ENCODE peak calls at places on chromosome 15, in five cellular contexts. C, Z, H, E and J are unnamed samples.

GRCh38 chr15:46394463-46394862 is 759.6 kb downstream of the SQOR start:
- DNase-seq in Z (peak), C (no peak), H (no peak), E (no peak), J (no peak)

GRCh38 chr15:39434751-39435238 is 146.1 kb upstream of the THBS1 start:
- DNase-seq in Z (no peak), C (no peak), E (peak), H (no peak), J (no peak)

GRCh38 chr15:66885281-66885915 is 180.0 kb upstream of the SMAD3 start:
- DNase-seq in E (no peak), Z (no peak), C (no peak), H (no peak), J (no peak)

GRCh38 chr15:34721157-34721801 is 33.5 kb downstream of the GJD2 start:
- DNase-seq in Z (no peak), H (no peak), C (no peak), E (no peak), J (no peak)

GRCh38 chr15:60551781-60552161 is 72.8 kb upstream of the ICE2 start:
- DNase-seq in Z (no peak), C (no peak), E (no peak), H (no peak), J (peak)

GRCh38 chr15:93088200-93088980 is 621 bp downstream of the RGMA start:
- DNase-seq in H (peak), C (no peak), Z (peak), E (no peak), J (peak)

GRCh38 chr15:60795889-60796288 is 316.9 kb upstream of the ICE2 start:
- DNase-seq in E (no peak), H (no peak), Z (no peak), C (no peak), J (no peak)

GRCh38 chr15:80953953-80954778 is 35.5 kb downstream of the MESD start:
- DNase-seq in E (no peak), C (no peak), Z (no peak), H (no peak), J (peak)

GRCh38 chr15:99536422-99537033 is 29.3 kb upstream of the MEF2A start:
- DNase-seq in H (no peak), E (peak), C (no peak), Z (no peak), J (no peak)

GRCh38 chr15:70337292-70338186 is 239.8 kb upstream of the TLE3 start:
- DNase-seq in Z (no peak), H (no peak), E (no peak), C (no peak), J (no peak)

GRCh38 chr15:36479200-36479896 is 100.1 kb upstream of the CDIN1 start:
- DNase-seq in E (no peak), C (no peak), Z (no peak), H (no peak), J (no peak)

GRCh38 chr15:59020321-59020720 is 32.9 kb downstream of the RNF111 start:
- DNase-seq in E (no peak), Z (no peak), C (no peak), H (no peak), J (no peak)

GRCh38 chr15:52506549-52506948 is 22.1 kb downstream of the MYO5A start:
- DNase-seq in E (no peak), H (no peak), C (no peak), Z (no peak), J (no peak)

GRCh38 chr15:82809308-82810060 is at the start of gene WHAMM:
- DNase-seq in Z (peak), C (peak), H (peak), E (peak), J (peak)

GRCh38 chr15:77143191-77143590 is 72.3 kb upstream of the TSPAN3 start:
- DNase-seq in H (no peak), C (no peak), Z (no peak), E (no peak), J (no peak)

DNA sequence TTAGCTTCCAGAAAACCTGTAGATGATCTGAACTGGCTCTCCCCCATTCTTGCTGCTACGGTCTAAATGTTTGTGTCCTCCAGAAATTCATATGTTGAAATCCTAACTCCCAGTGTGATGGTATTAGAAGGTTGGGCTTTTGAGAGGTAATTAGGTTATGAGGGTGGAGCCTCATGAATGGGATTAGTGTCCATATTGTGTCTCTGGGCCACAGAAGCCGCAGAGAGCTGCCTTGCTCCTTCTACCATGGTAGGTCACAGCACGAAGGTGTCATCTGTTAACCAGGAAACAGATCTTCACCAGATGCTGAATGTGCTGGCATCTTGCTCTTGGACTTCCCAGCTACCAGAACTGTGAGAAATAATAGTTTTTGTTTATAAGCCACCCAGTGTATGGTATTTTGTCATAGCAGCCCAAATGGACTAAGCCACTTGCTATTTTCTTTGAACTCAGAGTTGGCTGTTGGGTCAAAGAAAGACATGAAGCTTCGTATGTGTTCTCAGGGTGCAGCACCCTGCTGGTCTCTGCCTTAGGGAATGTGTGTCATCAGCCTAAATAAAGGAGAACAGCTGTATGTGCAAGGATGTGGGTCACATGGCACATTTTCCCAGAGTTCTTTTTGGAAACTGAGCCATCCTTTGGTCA is 317.5 kb upstream of the SLCO3A1 start:
- DNase-seq in C (no peak), Z (no peak), H (no peak), E (no peak), J (peak)
- TF ChIP-seq MAX in C (no peak), Z (no peak), H (no peak), E (no peak), J (no peak)

DNA sequence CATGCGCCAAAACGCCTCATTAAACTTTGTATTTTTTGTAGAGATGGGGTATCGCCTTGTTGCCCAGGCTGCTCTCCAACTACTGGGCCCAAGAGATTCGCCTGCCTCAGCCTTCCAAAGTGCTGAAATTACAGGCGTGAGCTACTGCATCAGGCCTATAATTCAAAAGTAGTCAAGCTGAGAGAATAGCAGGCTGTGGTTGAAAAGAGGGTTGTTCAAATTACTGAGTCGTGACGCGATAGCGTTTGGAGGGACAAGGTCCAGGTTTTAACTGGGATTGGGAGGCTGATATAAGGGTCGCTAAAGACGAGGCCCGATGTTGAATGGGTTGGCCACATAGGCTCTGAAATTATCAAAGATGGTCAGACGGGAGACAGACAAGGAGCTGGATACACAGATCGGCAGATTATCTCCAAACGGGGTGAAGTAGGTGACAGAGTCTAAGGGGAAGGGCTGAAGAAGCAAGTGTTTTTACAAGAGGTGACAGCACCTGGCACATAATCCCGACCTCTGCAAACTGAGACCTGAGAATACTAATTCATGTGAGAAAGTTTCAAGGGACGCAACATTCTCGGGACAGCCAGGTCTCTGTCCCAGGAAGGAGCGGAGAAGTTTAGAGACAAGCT is 772 bp upstream of the ARID3B start:
- DNase-seq in C (peak), Z (peak), H (no peak), E (no peak), J (no peak)
- TF ChIP-seq MAX in C (peak), Z (no peak), H (no peak), E (no peak), J (no peak)

DNA sequence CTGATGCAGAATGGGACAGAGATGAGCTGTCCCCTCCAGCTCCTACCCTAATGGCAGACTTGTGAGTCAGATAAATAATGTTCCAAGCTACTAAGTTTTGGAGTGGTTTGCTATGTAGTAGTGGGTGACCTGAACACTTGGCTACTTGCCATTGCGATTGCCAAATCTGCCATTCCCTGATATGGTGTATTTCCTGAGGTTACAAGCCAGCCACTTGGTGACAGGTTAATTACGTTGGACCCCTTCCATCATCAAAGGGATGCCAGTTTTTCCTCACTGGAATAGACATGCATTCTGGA is 33.6 kb downstream of the MORF4L1 start:
- DNase-seq in Z (no peak), E (peak), C (no peak), H (no peak), J (no peak)
- TF ChIP-seq MAX in Z (no peak), E (no peak), C (no peak), H (no peak), J (no peak)

GRCh38 chr15:57398336-57398735 is 22.0 kb downstream of the CGNL1 start:
- DNase-seq in E (no peak), C (no peak), H (no peak), Z (no peak), J (no peak)

GRCh38 chr15:57391537-57391936 is 15.2 kb downstream of the CGNL1 start:
- DNase-seq in E (no peak), Z (no peak), C (peak), H (no peak), J (no peak)

GRCh38 chr15:57393081-57393480 is 16.8 kb downstream of the CGNL1 start:
- DNase-seq in H (no peak), Z (no peak), E (peak), C (no peak), J (no peak)

GRCh38 chr15:57390583-57390982 is 14.3 kb downstream of the CGNL1 start:
- DNase-seq in Z (no peak), C (no peak), H (no peak), E (no peak), J (no peak)

GRCh38 chr15:57395292-57395691 is 19.0 kb downstream of the CGNL1 start:
- DNase-seq in E (peak), C (no peak), H (no peak), Z (no peak), J (peak)
- TF ChIP-seq MAX in E (no peak), C (no peak), H (no peak), Z (no peak), J (no peak)

DNA sequence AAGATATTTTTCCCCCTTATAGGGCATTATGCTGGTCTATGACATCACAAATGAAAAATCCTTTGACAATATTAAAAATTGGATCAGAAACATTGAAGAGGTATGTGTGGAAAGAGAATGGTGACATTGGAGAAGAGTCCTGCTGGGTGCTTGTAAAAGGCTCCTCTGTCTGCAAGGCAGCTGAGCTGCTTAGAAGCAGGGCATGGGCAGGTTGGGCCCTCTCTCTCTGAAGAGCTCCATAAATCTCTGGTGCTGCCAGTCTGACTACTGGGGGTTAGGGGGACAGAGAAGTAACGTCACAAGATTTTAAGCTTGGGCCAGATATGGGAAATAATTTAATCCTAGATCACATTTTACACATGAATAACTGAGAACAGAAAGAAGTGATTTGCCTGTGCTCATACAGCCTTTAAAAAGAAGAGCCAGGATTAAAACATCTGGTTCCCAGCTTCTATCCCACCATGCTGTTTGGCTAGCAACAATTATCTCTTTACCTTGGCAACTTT is 21.9 kb upstream of the APH1B start:
- DNase-seq in Z (no peak), H (no peak), C (no peak), E (no peak), J (no peak)
- TF ChIP-seq MAX in Z (no peak), H (no peak), C (no peak), E (no peak), J (no peak)

DNA sequence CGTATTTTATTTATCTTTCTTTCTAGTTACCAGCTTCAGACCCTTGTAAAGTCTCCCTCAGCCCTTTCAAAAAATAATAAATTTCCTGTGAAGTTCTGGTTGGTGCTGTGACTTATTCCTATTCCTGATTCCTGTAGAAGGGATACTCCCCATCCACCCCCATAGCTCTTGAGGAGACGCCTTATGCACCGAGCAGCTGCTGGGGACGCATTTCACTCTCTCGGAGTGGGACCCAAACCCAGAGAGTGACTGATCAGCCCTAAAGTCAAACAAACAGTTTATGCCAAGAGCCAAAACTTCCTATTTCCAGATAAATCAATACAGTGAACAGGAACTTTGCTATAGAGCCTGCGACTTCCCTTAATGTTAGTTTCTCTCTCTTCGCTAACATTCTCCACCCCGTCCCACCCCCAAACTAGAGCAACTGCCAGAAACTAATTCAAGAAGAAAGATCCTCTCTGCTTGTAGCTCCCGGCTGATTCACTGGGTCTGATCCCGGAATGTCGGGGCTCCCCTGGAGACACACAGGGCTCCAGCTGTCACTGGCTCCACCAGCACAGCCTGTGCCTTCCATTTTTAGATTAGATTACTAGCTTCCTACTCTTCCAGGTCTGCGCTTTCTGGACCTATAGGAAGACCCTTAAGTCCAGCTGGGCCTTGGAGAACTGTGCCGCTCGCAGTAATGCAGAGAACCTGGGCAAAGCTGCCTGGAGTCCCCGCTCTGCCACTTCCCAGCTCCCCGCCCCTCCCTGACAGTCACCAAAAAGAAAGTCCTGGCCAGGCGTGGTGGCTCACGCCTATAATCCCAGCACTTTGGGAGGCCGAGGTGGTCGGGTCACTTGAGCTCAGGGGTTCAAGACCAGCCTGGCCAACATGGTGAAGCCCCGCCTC is 45.2 kb downstream of the KLHL25 start:
- DNase-seq in C (no peak), E (no peak), Z (no peak), H (no peak), J (no peak)
- TF ChIP-seq MAX in C (no peak), E (no peak), Z (no peak), H (no peak), J (no peak)

GRCh38 chr15:26083457-26084350 is 220.6 kb upstream of the ATP10A start:
- DNase-seq in C (no peak), H (no peak), Z (no peak), E (no peak), J (no peak)
- TF ChIP-seq MAX in C (no peak), H (no peak), Z (no peak), E (no peak), J (no peak)

GRCh38 chr15:89455535-89455934 is 40.8 kb downstream of the RHCG start:
- DNase-seq in Z (no peak), H (no peak), C (no peak), E (no peak), J (no peak)
- TF ChIP-seq MAX in Z (no peak), H (no peak), C (no peak), E (no peak), J (no peak)

GRCh38 chr15:91099616-91100560 is at the start of gene SV2B:
- DNase-seq in E (peak), Z (peak), C (peak), H (peak), J (peak)
- TF ChIP-seq MAX in E (no peak), Z (peak), C (no peak), H (peak), J (no peak)

GRCh38 chr15:33066584-33066983 is 127.9 kb downstream of the FMN1 start:
- DNase-seq in C (no peak), E (no peak), H (no peak), Z (no peak), J (no peak)

GRCh38 chr15:33067456-33067855 is 127.1 kb downstream of the FMN1 start:
- DNase-seq in Z (no peak), H (no peak), E (no peak), C (no peak), J (no peak)

GRCh38 chr15:33068007-33068441 is 126.5 kb downstream of the FMN1 start:
- DNase-seq in H (peak), E (no peak), C (peak), Z (peak), J (peak)

GRCh38 chr15:33069161-33069560 is 125.4 kb downstream of the FMN1 start:
- DNase-seq in E (no peak), H (no peak), Z (no peak), C (no peak), J (no peak)

DNA sequence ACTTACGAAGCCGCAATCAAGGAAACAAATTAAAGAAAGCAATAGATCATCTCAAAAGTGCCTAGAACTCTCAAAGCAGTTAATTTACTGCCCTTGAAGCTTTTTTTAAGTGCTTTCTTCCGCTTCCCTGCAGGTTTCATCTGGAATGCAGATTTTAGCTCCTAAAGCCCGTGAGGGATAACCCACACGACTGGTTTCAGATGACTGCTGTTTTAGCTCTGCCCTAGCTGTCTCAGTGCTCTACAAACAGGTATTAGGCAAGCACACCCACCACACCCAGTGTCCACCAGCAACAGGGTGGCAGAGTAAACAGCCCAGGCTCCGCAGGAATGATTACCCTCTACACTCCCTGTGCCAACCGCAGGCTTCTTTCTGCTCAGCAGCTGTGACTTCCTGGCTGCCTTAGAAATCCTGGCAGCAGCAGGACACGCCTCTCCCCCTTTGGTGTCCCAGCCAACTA is 126.0 kb downstream of the FMN1 start:
- DNase-seq in H (no peak), Z (peak), E (no peak), C (no peak), J (peak)
- TF ChIP-seq MAX in H (no peak), Z (no peak), E (no peak), C (no peak), J (no peak)